ENCODE peak calls at places on chromosomes 12 and 14, in four cellular contexts. One of them, this sample, is unnamed.

GRCh38 chr14:46250113-46250703 is 401.4 kb downstream of the RPL10L start:
- DNase-seq in GM23248: peak; percentile 42
- DNase-seq in mucosa of gallbladder: no peak
- DNase-seq in amniotic stem cell: no peak
- DNase-seq in this sample: peak; percentile 0

GRCh38 chr14:102196436-102197230 is 56.9 kb downstream of the WDR20 start:
- DNase-seq in mucosa of gallbladder: no peak
- DNase-seq in amniotic stem cell: no peak
- DNase-seq in GM23248: no peak
- DNase-seq in this sample: no peak

GRCh38 chr12:111322336-111323250 is 46.3 kb downstream of the PHETA1 start:
- DNase-seq in amniotic stem cell: no peak
- DNase-seq in mucosa of gallbladder: no peak
- DNase-seq in GM23248: peak; percentile 71
- DNase-seq in this sample: peak; percentile 55

GRCh38 chr12:96044017-96044985 is 8.9 kb upstream of the LTA4H start:
- DNase-seq in amniotic stem cell: no peak
- DNase-seq in GM23248: peak; percentile 69
- DNase-seq in mucosa of gallbladder: no peak
- DNase-seq in this sample: no peak

GRCh38 chr14:104187121-104187889 is 48.9 kb downstream of the KIF26A start:
- DNase-seq in mucosa of gallbladder: no peak
- DNase-seq in amniotic stem cell: no peak
- DNase-seq in GM23248: peak; percentile 21
- DNase-seq in this sample: no peak

GRCh38 chr12:112894128-112894527 is 12.6 kb upstream of the OAS1 start:
- DNase-seq in GM23248: no peak
- DNase-seq in mucosa of gallbladder: no peak
- DNase-seq in amniotic stem cell: no peak
- DNase-seq in this sample: no peak

GRCh38 chr12:87425942-87426554 is 603.2 kb downstream of the C12orf50 start:
- DNase-seq in amniotic stem cell: no peak
- DNase-seq in GM23248: no peak
- DNase-seq in mucosa of gallbladder: no peak
- DNase-seq in this sample: no peak

GRCh38 chr12:61647566-61647965 is 612.6 kb upstream of the USP15 start:
- DNase-seq in mucosa of gallbladder: no peak
- DNase-seq in amniotic stem cell: no peak
- DNase-seq in GM23248: no peak
- DNase-seq in this sample: no peak

GRCh38 chr12:15323530-15323929 is 1.2 kb downstream of the PTPRO start:
- DNase-seq in mucosa of gallbladder: no peak
- DNase-seq in GM23248: no peak
- DNase-seq in amniotic stem cell: no peak
- DNase-seq in this sample: no peak

GRCh38 chr14:70665448-70666363 is 24.0 kb downstream of the TTC9 start:
- DNase-seq in amniotic stem cell: no peak
- DNase-seq in GM23248: peak; percentile 49
- DNase-seq in mucosa of gallbladder: peak; percentile 74
- DNase-seq in this sample: no peak

GRCh38 chr12:10957741-10958140 is 18.7 kb upstream of the TAS2R14 start:
- DNase-seq in GM23248: peak; percentile 8
- DNase-seq in amniotic stem cell: no peak
- DNase-seq in mucosa of gallbladder: no peak
- DNase-seq in this sample: no peak

GRCh38 chr12:87196329-87196728 is 832.9 kb downstream of the C12orf50 start:
- DNase-seq in mucosa of gallbladder: no peak
- DNase-seq in GM23248: peak; percentile 10
- DNase-seq in amniotic stem cell: no peak
- DNase-seq in this sample: no peak

GRCh38 chr12:115088328-115088994 is 404.5 kb upstream of the TBX3 start:
- DNase-seq in GM23248: peak; percentile 24
- DNase-seq in mucosa of gallbladder: peak; percentile 66
- DNase-seq in amniotic stem cell: no peak
- DNase-seq in this sample: no peak

GRCh38 chr12:121110211-121110940 is 22.3 kb upstream of the P2RX7 start:
- DNase-seq in mucosa of gallbladder: peak; percentile 81
- DNase-seq in GM23248: peak; percentile 81
- DNase-seq in amniotic stem cell: peak; percentile 54
- DNase-seq in this sample: peak; percentile 46

GRCh38 chr12:68236421-68237059 is 10.9 kb upstream of the IL26 start:
- DNase-seq in GM23248: peak; percentile 23
- DNase-seq in mucosa of gallbladder: no peak
- DNase-seq in amniotic stem cell: no peak
- DNase-seq in this sample: no peak

GRCh38 chr14:76781648-76782051 is 20.4 kb downstream of the VASH1 start:
- DNase-seq in mucosa of gallbladder: no peak
- DNase-seq in amniotic stem cell: no peak
- DNase-seq in GM23248: no peak
- DNase-seq in this sample: no peak

GRCh38 chr14:32826404-32827082 is 112.1 kb upstream of the NPAS3 start:
- DNase-seq in amniotic stem cell: no peak
- DNase-seq in mucosa of gallbladder: no peak
- DNase-seq in GM23248: peak; percentile 3
- DNase-seq in this sample: no peak

GRCh38 chr12:122558721-122559641 is 31.9 kb downstream of the KNTC1 start:
- DNase-seq in amniotic stem cell: no peak
- DNase-seq in mucosa of gallbladder: no peak
- DNase-seq in GM23248: no peak
- DNase-seq in this sample: no peak

GRCh38 chr12:81729781-81730180 is 29.4 kb downstream of the PPFIA2 start:
- DNase-seq in amniotic stem cell: no peak
- DNase-seq in mucosa of gallbladder: no peak
- DNase-seq in GM23248: no peak
- DNase-seq in this sample: no peak

GRCh38 chr14:63725786-63726185 is 2.1 kb downstream of the SGPP1 start:
- DNase-seq in mucosa of gallbladder: no peak
- DNase-seq in GM23248: peak; percentile 9
- DNase-seq in amniotic stem cell: no peak
- DNase-seq in this sample: no peak

GRCh38 chr14:88323086-88323519 is at the start of gene KCNK10:
- DNase-seq in GM23248: no peak
- DNase-seq in mucosa of gallbladder: no peak
- DNase-seq in amniotic stem cell: no peak
- DNase-seq in this sample: no peak

GRCh38 chr14:26383286-26383685 is 214.5 kb downstream of the NOVA1 start:
- DNase-seq in amniotic stem cell: no peak
- DNase-seq in mucosa of gallbladder: no peak
- DNase-seq in GM23248: no peak
- DNase-seq in this sample: no peak

This sample was measured in HFF-Myc.